ENCODE peak calls at places on chromosome 3, in nine cellular contexts. One of them, this sample, is unnamed.
A peak's percentile ranks its signal among the peaks of the same experiment; 100 is the strongest.

GRCh38 chr3:133928136-133928893 is 32.6 kb upstream of the RAB6B start:
- DNase-seq in colonic mucosa: peak; percentile 14
- DNase-seq in HFFc6: no peak
- DNase-seq in transverse colon: no peak
- DNase-seq in endothelial cell: no peak
- DNase-seq in lung: peak; percentile 26
- DNase-seq in HepG2: no peak
- DNase-seq in Panc1: no peak
- DNase-seq in foreskin keratinocyte: no peak
- DNase-seq in this sample: no peak

GRCh38 chr3:127718916-127719290 is 46.2 kb downstream of the ABTB1 start:
- DNase-seq in endothelial cell: no peak
- DNase-seq in lung: no peak
- DNase-seq in Panc1: no peak
- DNase-seq in transverse colon: no peak
- DNase-seq in foreskin keratinocyte: no peak
- DNase-seq in HepG2: no peak
- DNase-seq in colonic mucosa: no peak
- DNase-seq in HFFc6: no peak
- DNase-seq in this sample: no peak

GRCh38 chr3:148366743-148367410 is 330.8 kb upstream of the AGTR1 start:
- DNase-seq in foreskin keratinocyte: no peak
- DNase-seq in Panc1: no peak
- DNase-seq in HFFc6: peak; percentile 9
- DNase-seq in lung: no peak
- DNase-seq in endothelial cell: no peak
- DNase-seq in colonic mucosa: no peak
- DNase-seq in HepG2: no peak
- DNase-seq in transverse colon: no peak
- DNase-seq in this sample: peak; percentile 15

GRCh38 chr3:150956376-150956775 is 16.2 kb downstream of the CLRN1 start:
- DNase-seq in transverse colon: no peak
- DNase-seq in lung: no peak
- DNase-seq in foreskin keratinocyte: peak; percentile 27
- DNase-seq in HepG2: no peak
- DNase-seq in colonic mucosa: no peak
- DNase-seq in endothelial cell: no peak
- DNase-seq in HFFc6: peak; percentile 30
- DNase-seq in Panc1: no peak
- DNase-seq in this sample: peak; percentile 29

GRCh38 chr3:21962456-21962855 is 211.4 kb upstream of the ZNF385D start:
- DNase-seq in lung: no peak
- DNase-seq in foreskin keratinocyte: no peak
- DNase-seq in Panc1: no peak
- DNase-seq in endothelial cell: no peak
- DNase-seq in HepG2: no peak
- DNase-seq in colonic mucosa: no peak
- DNase-seq in transverse colon: no peak
- DNase-seq in HFFc6: no peak
- DNase-seq in this sample: peak; percentile 23

GRCh38 chr3:53140575-53141467 is 10.6 kb upstream of the RFT1 start:
- DNase-seq in foreskin keratinocyte: peak; percentile 60
- DNase-seq in HFFc6: peak; percentile 75
- DNase-seq in endothelial cell: no peak
- DNase-seq in transverse colon: no peak
- DNase-seq in Panc1: no peak
- DNase-seq in colonic mucosa: no peak
- DNase-seq in lung: no peak
- DNase-seq in HepG2: no peak
- DNase-seq in this sample: peak; percentile 68

GRCh38 chr3:134883697-134884385 is 88.8 kb downstream of the EPHB1 start:
- DNase-seq in HFFc6: peak; percentile 13
- DNase-seq in colonic mucosa: no peak
- DNase-seq in Panc1: no peak
- DNase-seq in foreskin keratinocyte: no peak
- DNase-seq in transverse colon: no peak
- DNase-seq in endothelial cell: no peak
- DNase-seq in lung: no peak
- DNase-seq in HepG2: no peak
- DNase-seq in this sample: peak; percentile 61

GRCh38 chr3:186081678-186082077 is 27.2 kb downstream of the ETV5 start:
- DNase-seq in lung: no peak
- DNase-seq in HepG2: no peak
- DNase-seq in colonic mucosa: no peak
- DNase-seq in HFFc6: no peak
- DNase-seq in foreskin keratinocyte: no peak
- DNase-seq in Panc1: no peak
- DNase-seq in endothelial cell: no peak
- DNase-seq in transverse colon: no peak
- DNase-seq in this sample: no peak

GRCh38 chr3:100957407-100958100 is 35.7 kb downstream of the ABI3BP start:
- DNase-seq in HFFc6: peak; percentile 63
- DNase-seq in colonic mucosa: no peak
- DNase-seq in endothelial cell: no peak
- DNase-seq in foreskin keratinocyte: no peak
- DNase-seq in transverse colon: no peak
- DNase-seq in lung: no peak
- DNase-seq in HepG2: no peak
- DNase-seq in Panc1: no peak
- DNase-seq in this sample: peak; percentile 61

GRCh38 chr3:119395923-119396358 is 67.5 kb downstream of the TMEM39A start:
- DNase-seq in transverse colon: no peak
- DNase-seq in lung: no peak
- DNase-seq in HFFc6: no peak
- DNase-seq in endothelial cell: no peak
- DNase-seq in HepG2: no peak
- DNase-seq in Panc1: no peak
- DNase-seq in foreskin keratinocyte: no peak
- DNase-seq in colonic mucosa: no peak
- DNase-seq in this sample: no peak

GRCh38 chr3:181711325-181712135 is at the start of gene SOX2:
- DNase-seq in foreskin keratinocyte: peak; percentile 36
- DNase-seq in HFFc6: no peak
- DNase-seq in endothelial cell: peak; percentile 90
- DNase-seq in transverse colon: peak; percentile 48
- DNase-seq in Panc1: no peak
- DNase-seq in colonic mucosa: peak; percentile 57
- DNase-seq in lung: peak; percentile 66
- DNase-seq in HepG2: peak; percentile 67
- DNase-seq in this sample: peak; percentile 17

GRCh38 chr3:52356126-52356525 is 40.0 kb downstream of the DNAH1 start:
- DNase-seq in foreskin keratinocyte: no peak
- DNase-seq in endothelial cell: no peak
- DNase-seq in transverse colon: no peak
- DNase-seq in colonic mucosa: no peak
- DNase-seq in lung: no peak
- DNase-seq in Panc1: no peak
- DNase-seq in HFFc6: no peak
- DNase-seq in HepG2: no peak
- DNase-seq in this sample: no peak

GRCh38 chr3:96182756-96183155 is 631.6 kb upstream of the EPHA6 start:
- DNase-seq in transverse colon: no peak
- DNase-seq in foreskin keratinocyte: peak; percentile 7
- DNase-seq in Panc1: no peak
- DNase-seq in colonic mucosa: no peak
- DNase-seq in HFFc6: no peak
- DNase-seq in endothelial cell: no peak
- DNase-seq in lung: no peak
- DNase-seq in HepG2: no peak
- DNase-seq in this sample: no peak

GRCh38 chr3:176416870-176417269 is 780.4 kb downstream of the TBL1XR1 start:
- DNase-seq in HepG2: no peak
- DNase-seq in foreskin keratinocyte: no peak
- DNase-seq in lung: no peak
- DNase-seq in transverse colon: no peak
- DNase-seq in endothelial cell: no peak
- DNase-seq in HFFc6: no peak
- DNase-seq in colonic mucosa: no peak
- DNase-seq in Panc1: no peak
- DNase-seq in this sample: no peak

GRCh38 chr3:64238971-64239667 is 13.9 kb upstream of the PRICKLE2 start:
- DNase-seq in HepG2: peak; percentile 16
- DNase-seq in lung: peak; percentile 38
- DNase-seq in HFFc6: peak; percentile 88
- DNase-seq in Panc1: no peak
- DNase-seq in endothelial cell: no peak
- DNase-seq in foreskin keratinocyte: peak; percentile 79
- DNase-seq in colonic mucosa: peak; percentile 40
- DNase-seq in transverse colon: peak; percentile 63
- DNase-seq in this sample: peak; percentile 99

GRCh38 chr3:185825639-185826481 is 1.0 kb upstream of the IGF2BP2 start:
- DNase-seq in Panc1: no peak
- DNase-seq in colonic mucosa: peak; percentile 75
- DNase-seq in lung: peak; percentile 51
- DNase-seq in foreskin keratinocyte: no peak
- DNase-seq in HFFc6: no peak
- DNase-seq in HepG2: no peak
- DNase-seq in transverse colon: peak; percentile 76
- DNase-seq in endothelial cell: peak; percentile 58
- DNase-seq in this sample: peak; percentile 34

GRCh38 chr3:141740349-141740748 is 2.3 kb downstream of the RNF7 start:
- DNase-seq in HepG2: no peak
- DNase-seq in endothelial cell: no peak
- DNase-seq in colonic mucosa: no peak
- DNase-seq in HFFc6: no peak
- DNase-seq in lung: no peak
- DNase-seq in foreskin keratinocyte: no peak
- DNase-seq in transverse colon: no peak
- DNase-seq in Panc1: no peak
- DNase-seq in this sample: no peak

GRCh38 chr3:142849148-142849547 is 39.7 kb downstream of the PCOLCE2 start:
- DNase-seq in foreskin keratinocyte: no peak
- DNase-seq in lung: no peak
- DNase-seq in HFFc6: no peak
- DNase-seq in transverse colon: no peak
- DNase-seq in colonic mucosa: no peak
- DNase-seq in HepG2: no peak
- DNase-seq in Panc1: no peak
- DNase-seq in endothelial cell: no peak
- DNase-seq in this sample: no peak

GRCh38 chr3:134197681-134198261 is 52.9 kb downstream of the RYK start:
- DNase-seq in transverse colon: no peak
- DNase-seq in foreskin keratinocyte: peak; percentile 23
- DNase-seq in HFFc6: peak; percentile 81
- DNase-seq in endothelial cell: peak; percentile 11
- DNase-seq in HepG2: peak; percentile 48
- DNase-seq in Panc1: peak; percentile 67
- DNase-seq in colonic mucosa: no peak
- DNase-seq in lung: no peak
- DNase-seq in this sample: peak; percentile 71

GRCh38 chr3:132593241-132593949 is 3.7 kb upstream of the ACKR4 start:
- DNase-seq in foreskin keratinocyte: no peak
- DNase-seq in Panc1: no peak
- DNase-seq in transverse colon: no peak
- DNase-seq in endothelial cell: no peak
- DNase-seq in HFFc6: no peak
- DNase-seq in lung: no peak
- DNase-seq in HepG2: no peak
- DNase-seq in colonic mucosa: no peak
- DNase-seq in this sample: peak; percentile 76

GRCh38 chr3:121834079-121834730 is 655 bp downstream of the IQCB1 start:
- DNase-seq in Panc1: no peak
- DNase-seq in lung: no peak
- DNase-seq in HepG2: peak; percentile 13
- DNase-seq in foreskin keratinocyte: peak; percentile 13
- DNase-seq in HFFc6: no peak
- DNase-seq in colonic mucosa: peak; percentile 30
- DNase-seq in endothelial cell: no peak
- DNase-seq in transverse colon: peak; percentile 20
- DNase-seq in this sample: no peak

GRCh38 chr3:157159037-157159761 is 748 bp downstream of the CCNL1 start:
- DNase-seq in transverse colon: peak; percentile 79
- DNase-seq in HFFc6: no peak
- DNase-seq in endothelial cell: peak; percentile 72
- DNase-seq in Panc1: no peak
- DNase-seq in lung: peak; percentile 69
- DNase-seq in colonic mucosa: peak; percentile 65
- DNase-seq in HepG2: peak; percentile 69
- DNase-seq in foreskin keratinocyte: no peak
- DNase-seq in this sample: peak; percentile 46
- TF ChIP-seq CTCF in transverse colon: no peak
- TF ChIP-seq CTCF in HFFc6: peak; percentile 28
- TF ChIP-seq CTCF in endothelial cell: no peak
- TF ChIP-seq CTCF in Panc1: peak; percentile 41
- TF ChIP-seq CTCF in lung: no peak
- TF ChIP-seq CTCF in colonic mucosa: no peak
- TF ChIP-seq CTCF in HepG2: peak; percentile 26
- TF ChIP-seq CTCF in foreskin keratinocyte: peak; percentile 47
- TF ChIP-seq CTCF in this sample: peak; percentile 11

GRCh38 chr3:8996681-8997121 is 33.4 kb upstream of the RAD18 start:
- DNase-seq in foreskin keratinocyte: no peak
- DNase-seq in HFFc6: peak; percentile 48
- DNase-seq in colonic mucosa: no peak
- DNase-seq in endothelial cell: peak; percentile 30
- DNase-seq in Panc1: no peak
- DNase-seq in HepG2: peak; percentile 53
- DNase-seq in lung: no peak
- DNase-seq in transverse colon: no peak
- DNase-seq in this sample: peak; percentile 68
- TF ChIP-seq CTCF in foreskin keratinocyte: peak; percentile 17
- TF ChIP-seq CTCF in HFFc6: peak; percentile 53
- TF ChIP-seq CTCF in colonic mucosa: no peak
- TF ChIP-seq CTCF in endothelial cell: no peak
- TF ChIP-seq CTCF in Panc1: no peak
- TF ChIP-seq CTCF in HepG2: peak; percentile 53
- TF ChIP-seq CTCF in lung: no peak
- TF ChIP-seq CTCF in transverse colon: peak; percentile 15
- TF ChIP-seq CTCF in this sample: peak; percentile 51

DNA sequence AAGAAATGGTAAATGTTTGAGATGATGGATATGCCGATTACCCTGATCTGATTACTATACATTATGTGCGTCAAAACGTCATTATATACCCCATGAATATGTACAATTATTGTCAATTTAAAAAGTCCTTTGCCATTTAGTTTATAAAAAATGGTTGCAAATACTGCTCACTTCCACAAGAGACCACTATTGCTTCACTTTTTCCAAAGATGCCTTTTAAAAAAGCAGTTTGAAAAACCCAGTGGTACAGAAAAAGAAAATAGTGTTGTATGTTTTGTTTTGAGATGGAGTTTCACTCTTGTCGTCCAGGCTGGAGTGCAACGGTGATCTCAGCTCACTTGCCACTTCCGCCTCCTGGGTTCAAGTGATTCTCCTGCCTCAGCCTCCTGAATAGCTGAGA is 39.3 kb downstream of the EDEM1 start:
- DNase-seq in transverse colon: no peak
- DNase-seq in colonic mucosa: no peak
- DNase-seq in Panc1: no peak
- DNase-seq in lung: no peak
- DNase-seq in HepG2: peak; percentile 5
- DNase-seq in foreskin keratinocyte: no peak
- DNase-seq in endothelial cell: no peak
- DNase-seq in HFFc6: peak; percentile 40
- DNase-seq in this sample: peak; percentile 55
- TF ChIP-seq CTCF in transverse colon: peak; percentile 11
- TF ChIP-seq CTCF in colonic mucosa: peak; percentile 18
- TF ChIP-seq CTCF in Panc1: peak; percentile 50
- TF ChIP-seq CTCF in lung: no peak
- TF ChIP-seq CTCF in HepG2: peak; percentile 53
- TF ChIP-seq CTCF in foreskin keratinocyte: peak; percentile 71
- TF ChIP-seq CTCF in endothelial cell: no peak
- TF ChIP-seq CTCF in HFFc6: peak; percentile 75
- TF ChIP-seq CTCF in this sample: peak; percentile 78

GRCh38 chr3:68017069-68017468 is 362.7 kb upstream of the SUCLG2 start:
- DNase-seq in foreskin keratinocyte: no peak
- DNase-seq in HFFc6: no peak
- DNase-seq in Panc1: no peak
- DNase-seq in lung: no peak
- DNase-seq in colonic mucosa: no peak
- DNase-seq in HepG2: peak; percentile 8
- DNase-seq in endothelial cell: no peak
- DNase-seq in transverse colon: no peak
- DNase-seq in this sample: no peak
- TF ChIP-seq CTCF in foreskin keratinocyte: no peak
- TF ChIP-seq CTCF in HFFc6: no peak
- TF ChIP-seq CTCF in Panc1: peak; percentile 16
- TF ChIP-seq CTCF in lung: no peak
- TF ChIP-seq CTCF in colonic mucosa: no peak
- TF ChIP-seq CTCF in HepG2: peak; percentile 11
- TF ChIP-seq CTCF in endothelial cell: no peak
- TF ChIP-seq CTCF in transverse colon: no peak
- TF ChIP-seq CTCF in this sample: no peak